ENCODE peak calls at places on chromosomes 7 and 10, in seven cellular contexts. J is epithelial cell of esophagus; H is ascending aorta; R is choroid plexus epithelial cell; T is NCI-H1105; U is effector CD4-positive, alpha-beta T cell; B is heart right ventricle. Z is an unnamed sample.

GRCh38 chr10:75624632-75625031 is 193.2 kb downstream of the LRMDA start:
- DNase-seq in J (no peak), H (no peak), R (no peak), T (no peak), U (no peak), B (no peak), Z (no peak)

GRCh38 chr10:115092555-115093285 is 445 bp upstream of the ATRNL1 start:
- DNase-seq in J (peak; percentile 12), H (no peak), R (peak; percentile 65), T (peak; percentile 41), U (no peak), B (peak; percentile 17), Z (peak; percentile 24)

GRCh38 chr7:575425-576366 is 56.0 kb upstream of the PDGFA start:
- DNase-seq in J (no peak), H (no peak), R (no peak), T (no peak), U (no peak), B (no peak), Z (no peak)

GRCh38 chr10:42979181-42979580 is 97.7 kb upstream of the RET start:
- DNase-seq in J (no peak), H (peak; percentile 27), R (no peak), T (no peak), U (no peak), B (no peak), Z (no peak)

GRCh38 chr10:105384056-105384455 is 743.0 kb downstream of the SORCS3 start:
- DNase-seq in J (no peak), H (no peak), R (no peak), T (no peak), U (no peak), B (no peak), Z (no peak)

GRCh38 chr10:13404791-13405190 is 56.7 kb upstream of the SEPHS1 start:
- DNase-seq in J (no peak), H (no peak), R (no peak), T (no peak), U (no peak), B (no peak), Z (no peak)

GRCh38 chr7:105016083-105017075 is 2.4 kb downstream of the KMT2E start:
- DNase-seq in J (peak; percentile 29), H (no peak), R (peak; percentile 59), T (no peak), U (no peak), B (no peak), Z (no peak)

GRCh38 chr7:32846630-32847225 is 44.8 kb downstream of the KBTBD2 start:
- DNase-seq in J (peak; percentile 73), H (peak; percentile 95), R (peak; percentile 90), T (peak; percentile 26), U (peak; percentile 86), B (peak; percentile 91), Z (peak; percentile 79)

GRCh38 chr10:88820990-88821389 is 18.5 kb downstream of the LIPM start:
- DNase-seq in J (peak; percentile 87), H (no peak), R (peak; percentile 80), T (no peak), U (no peak), B (no peak), Z (no peak)

GRCh38 chr10:102540023-102540422 is 36.3 kb downstream of the SUFU start:
- DNase-seq in J (peak; percentile 43), H (no peak), R (peak; percentile 48), T (no peak), U (no peak), B (no peak), Z (no peak)

GRCh38 chr10:56934515-56934914 is 573.5 kb upstream of the ZWINT start:
- DNase-seq in J (no peak), H (no peak), R (no peak), T (no peak), U (no peak), B (no peak), Z (no peak)

GRCh38 chr10:86188796-86189558 is 177.6 kb downstream of the GRID1 start:
- DNase-seq in J (no peak), H (peak; percentile 27), R (no peak), T (no peak), U (no peak), B (no peak), Z (no peak)

GRCh38 chr7:142557971-142558582 is 191.2 kb upstream of the PRSS1 start:
- DNase-seq in J (peak; percentile 50), H (no peak), R (peak; percentile 89), T (no peak), U (peak; percentile 39), B (no peak), Z (peak; percentile 24)

GRCh38 chr10:97547889-97548485 is 24.6 kb upstream of the ANKRD2 start:
- DNase-seq in J (no peak), H (no peak), R (no peak), T (no peak), U (no peak), B (no peak), Z (no peak)

GRCh38 chr10:30587522-30588031 is 42.0 kb downstream of the LYZL2 start:
- DNase-seq in J (peak; percentile 15), H (peak; percentile 71), R (no peak), T (no peak), U (no peak), B (no peak), Z (no peak)

GRCh38 chr10:102660891-102661613 is 16.8 kb downstream of the TRIM8 start:
- DNase-seq in J (no peak), H (no peak), R (peak; percentile 65), T (peak; percentile 22), U (no peak), B (peak; percentile 78), Z (peak; percentile 84)

GRCh38 chr7:73429218-73429617 is 4.4 kb upstream of the FZD9 start:
- DNase-seq in J (no peak), H (no peak), R (peak; percentile 29), T (peak; percentile 83), U (no peak), B (no peak), Z (no peak)

GRCh38 chr7:23687011-23687410 is 7.0 kb downstream of the FAM221A start:
- DNase-seq in J (peak; percentile 27), H (no peak), R (peak; percentile 12), T (no peak), U (no peak), B (peak; percentile 27), Z (no peak)

GRCh38 chr7:107725138-107725740 is 18.7 kb upstream of the CBLL1 start:
- DNase-seq in J (peak; percentile 84), H (no peak), R (peak; percentile 85), T (peak; percentile 57), U (peak; percentile 52), B (no peak), Z (peak; percentile 21)

GRCh38 chr10:11444148-11444516 is 167.3 kb downstream of the USP6NL start:
- DNase-seq in J (no peak), H (no peak), R (no peak), T (no peak), U (no peak), B (no peak), Z (no peak)

GRCh38 chr7:100483728-100484635 is at the start of gene NYAP1:
- DNase-seq in J (peak; percentile 69), H (no peak), R (peak; percentile 50), T (peak; percentile 11), U (peak; percentile 40), B (peak; percentile 63), Z (no peak)

Z was measured in T-helper 2 cell treated with Interferon-gamma antibody and Interleukin-4, amounts not matched to agents 5 μg/mL and 100 μg/mL, for 36 hours.